ENCODE peak calls at places on chromosomes 3 and 15, in nine cellular contexts. A, W, J, Y, F, C, O, B and M are unnamed samples.

GRCh38 chr3:188979669-188980311 is 192.0 kb upstream of the TPRG1 start:
- DNase-seq in Y (peak), O (peak), C (no peak), J (no peak), B (no peak), W (no peak), A (peak), F (no peak), M (no peak)

GRCh38 chr3:176683382-176683781 is 513.9 kb downstream of the TBL1XR1 start:
- DNase-seq in W (no peak), B (no peak), F (no peak), J (no peak), C (no peak), A (no peak), Y (no peak), O (no peak), M (no peak)

GRCh38 chr3:195542261-195542660 is 864 bp downstream of the PPP1R2 start:
- DNase-seq in A (no peak), W (no peak), F (peak), Y (no peak), C (peak), O (no peak), B (no peak), J (no peak), M (no peak)

GRCh38 chr15:78035861-78036476 is 41.5 kb downstream of the TBC1D2B start:
- DNase-seq in J (no peak), C (no peak), F (no peak), O (no peak), Y (no peak), A (no peak), W (no peak), B (no peak), M (no peak)

GRCh38 chr3:100002599-100003350 is 111.5 kb downstream of the FILIP1L start:
- DNase-seq in J (no peak), C (peak), O (no peak), W (peak), Y (no peak), A (no peak), B (peak), F (no peak), M (peak)

GRCh38 chr3:67783281-67784250 is 129.2 kb upstream of the SUCLG2 start:
- DNase-seq in W (peak), O (no peak), A (no peak), J (no peak), B (no peak), C (peak), F (no peak), Y (no peak), M (no peak)

GRCh38 chr15:68939501-68939900 is 9.2 kb downstream of the SPESP1 start:
- DNase-seq in J (no peak), C (no peak), A (no peak), Y (no peak), B (no peak), F (no peak), O (no peak), W (no peak), M (no peak)

GRCh38 chr15:80474224-80474619 is 70.0 kb downstream of the ARNT2 start:
- DNase-seq in J (no peak), A (no peak), Y (no peak), O (no peak), C (no peak), W (no peak), F (no peak), B (no peak), M (no peak)

GRCh38 chr15:71725215-71725955 is 85.0 kb upstream of the NR2E3 start:
- DNase-seq in A (no peak), J (no peak), Y (no peak), B (no peak), O (no peak), C (peak), F (no peak), W (peak), M (no peak)

GRCh38 chr3:40455328-40455727 is 1.8 kb upstream of the RPL14 start:
- DNase-seq in C (no peak), A (no peak), J (no peak), W (no peak), Y (no peak), F (no peak), O (no peak), B (no peak), M (no peak)

GRCh38 chr3:66703501-66703900 is 202.7 kb upstream of the LRIG1 start:
- DNase-seq in J (no peak), A (no peak), O (no peak), B (no peak), Y (no peak), F (no peak), C (no peak), W (peak), M (no peak)

GRCh38 chr3:12405432-12406272 is 78.6 kb upstream of the TSEN2 start:
- DNase-seq in B (no peak), F (no peak), W (peak), J (no peak), Y (peak), A (peak), C (peak), O (no peak), M (peak)

GRCh38 chr3:25940935-25941334 is 151.0 kb downstream of the OXSM start:
- DNase-seq in A (no peak), W (no peak), F (no peak), Y (no peak), C (no peak), O (no peak), J (no peak), B (no peak), M (peak)

GRCh38 chr15:33226559-33227181 is 32.2 kb upstream of the FMN1 start:
- DNase-seq in F (no peak), B (peak), C (no peak), J (peak), O (no peak), A (no peak), W (peak), Y (no peak), M (peak)

GRCh38 chr3:43958005-43958770 is 267.4 kb downstream of the ABHD5 start:
- DNase-seq in O (no peak), W (no peak), F (no peak), Y (no peak), B (no peak), A (no peak), J (no peak), C (no peak), M (no peak)

GRCh38 chr3:127424766-127425504 is 137.1 kb upstream of the PRR20G start:
- DNase-seq in O (peak), F (no peak), J (no peak), C (no peak), Y (no peak), W (no peak), B (no peak), A (peak), M (no peak)